ENCODE peak calls at places on chromosomes 7 and 10, in six cellular contexts. A is cardiac muscle cell; L is CD8-positive, alpha-beta T cell; K is LNCaP clone FGC; T is fibroblast of lung; I is astrocyte. D is an unnamed sample.

GRCh38 chr10:58517071-58517470 is 4.4 kb downstream of the BICC1 start:
- DNase-seq in A (no peak), L (no peak), K (no peak), T (no peak), I (no peak), D (no peak)

GRCh38 chr7:96786261-96786997 is 76.8 kb upstream of the SEM1 start:
- DNase-seq in A (no peak), L (no peak), K (no peak), T (no peak), I (no peak), D (no peak)

GRCh38 chr10:48523212-48523819 is 81.6 kb downstream of the ARHGAP22 start:
- DNase-seq in A (peak), L (no peak), K (no peak), T (peak), I (peak), D (peak)

GRCh38 chr7:138072726-138073125 is 3.5 kb upstream of the AKR1D1 start:
- DNase-seq in A (no peak), L (no peak), K (no peak), T (no peak), I (no peak), D (no peak)

GRCh38 chr10:14670551-14671240 is 104.0 kb downstream of the FAM107B start:
- DNase-seq in A (peak), L (no peak), K (no peak), T (peak), I (no peak), D (peak)

GRCh38 chr10:87973635-87974034 is 110.2 kb downstream of the PTEN start:
- DNase-seq in A (no peak), L (no peak), K (no peak), T (peak), I (peak), D (peak)

GRCh38 chr7:81846398-81846797 is 76.6 kb upstream of the HGF start:
- DNase-seq in A (peak), L (no peak), K (no peak), T (peak), I (peak), D (peak)

GRCh38 chr7:142319970-142320369 is 62.1 kb upstream of the PRSS58 start:
- DNase-seq in A (no peak), L (no peak), K (no peak), T (no peak), I (no peak), D (no peak)

GRCh38 chr10:119281581-119282071 is 74.3 kb downstream of the GRK5 start:
- DNase-seq in A (peak), L (no peak), K (no peak), T (peak), I (peak), D (peak)

GRCh38 chr10:125627646-125628045 is 55.3 kb downstream of the TEX36 start:
- DNase-seq in A (no peak), L (no peak), K (no peak), T (no peak), I (no peak), D (no peak)

GRCh38 chr10:6944450-6944849 is 364.4 kb upstream of the PRKCQ start:
- DNase-seq in A (no peak), L (no peak), K (no peak), T (no peak), I (no peak), D (no peak)

GRCh38 chr7:134371536-134371935 is 54.8 kb upstream of the SLC35B4 start:
- DNase-seq in A (no peak), L (no peak), K (no peak), T (no peak), I (no peak), D (no peak)

GRCh38 chr10:108982141-108982540 is 941.2 kb downstream of the XPNPEP1 start:
- DNase-seq in A (no peak), L (no peak), K (no peak), T (no peak), I (peak), D (no peak)

GRCh38 chr10:31102421-31102820 is 70.8 kb upstream of the ZNF438 start:
- DNase-seq in A (no peak), L (no peak), K (peak), T (no peak), I (no peak), D (no peak)

GRCh38 chr10:22849077-22849810 is 78.6 kb upstream of the ARMC3 start:
- DNase-seq in A (peak), L (no peak), K (no peak), T (peak), I (peak), D (peak)

GRCh38 chr7:83532229-83532628 is 116.7 kb downstream of the SEMA3E start:
- DNase-seq in A (no peak), L (no peak), K (no peak), T (peak), I (peak), D (no peak)

GRCh38 chr10:8052344-8052969 is 2.0 kb upstream of the GATA3 start:
- DNase-seq in A (no peak), L (no peak), K (no peak), T (peak), I (no peak), D (no peak)

GRCh38 chr7:80145780-80146422 is 11.3 kb downstream of the GNAI1 start:
- DNase-seq in A (peak), L (no peak), K (no peak), T (peak), I (peak), D (peak)

GRCh38 chr7:9189683-9190082 is 756.3 kb downstream of the NXPH1 start:
- DNase-seq in A (no peak), L (no peak), K (no peak), T (no peak), I (no peak), D (no peak)

GRCh38 chr10:123146013-123146891 is 1.7 kb upstream of the HMX2 start:
- DNase-seq in A (no peak), L (no peak), K (no peak), T (no peak), I (no peak), D (no peak)

GRCh38 chr10:29555746-29556481 is 78.9 kb downstream of the SVIL start:
- DNase-seq in A (peak), L (no peak), K (no peak), T (peak), I (peak), D (peak)

GRCh38 chr10:22824520-22824919 is 103.3 kb upstream of the ARMC3 start:
- DNase-seq in A (no peak), L (no peak), K (no peak), T (no peak), I (no peak), D (no peak)

GRCh38 chr10:373516-374309 is 238.5 kb downstream of the ZMYND11 start:
- DNase-seq in A (peak), L (no peak), K (no peak), T (peak), I (peak), D (peak)

GRCh38 chr7:17212188-17212587 is 86.3 kb upstream of the AHR start:
- DNase-seq in A (no peak), L (no peak), K (no peak), T (no peak), I (no peak), D (no peak)

GRCh38 chr10:93657757-93658156 is 44.6 kb downstream of the FRA10AC1 start:
- DNase-seq in A (no peak), L (no peak), K (no peak), T (no peak), I (no peak), D (no peak)

GRCh38 chr10:78641693-78642092 is 427.1 kb upstream of the ZMIZ1 start:
- DNase-seq in A (no peak), L (no peak), K (no peak), T (no peak), I (no peak), D (no peak)

GRCh38 chr7:30422922-30423321 is 55.7 kb downstream of the NOD1 start:
- DNase-seq in A (peak), L (no peak), K (no peak), T (peak), I (peak), D (peak)

GRCh38 chr10:72126184-72126871 is 38.0 kb upstream of the SPOCK2 start:
- DNase-seq in A (peak), L (no peak), K (no peak), T (peak), I (peak), D (peak)

GRCh38 chr10:126252884-126253612 is 135.2 kb downstream of the ADAM12 start:
- DNase-seq in A (peak), L (no peak), K (peak), T (peak), I (peak), D (peak)

GRCh38 chr7:66007232-66007631 is 25.2 kb upstream of the GUSB start:
- DNase-seq in A (no peak), L (no peak), K (no peak), T (no peak), I (no peak), D (no peak)

GRCh38 chr10:42952358-42952757 is 124.5 kb upstream of the RET start:
- DNase-seq in A (no peak), L (no peak), K (peak), T (no peak), I (no peak), D (no peak)

GRCh38 chr7:51295435-51296269 is 21.0 kb downstream of the COBL start:
- DNase-seq in A (no peak), L (no peak), K (peak), T (no peak), I (no peak), D (no peak)

GRCh38 chr10:9096288-9096687 is 1041.8 kb downstream of the GATA3 start:
- DNase-seq in A (no peak), L (peak), K (no peak), T (no peak), I (no peak), D (no peak)

GRCh38 chr10:7185367-7185690 is 225.5 kb downstream of the SFMBT2 start:
- DNase-seq in A (no peak), L (no peak), K (no peak), T (no peak), I (no peak), D (no peak)

GRCh38 chr7:96304573-96304972 is 17.3 kb downstream of the SLC25A13 start:
- DNase-seq in A (no peak), L (no peak), K (no peak), T (no peak), I (no peak), D (no peak)

GRCh38 chr7:134722786-134723322 is 56.6 kb upstream of the CALD1 start:
- DNase-seq in A (no peak), L (no peak), K (no peak), T (no peak), I (no peak), D (no peak)

GRCh38 chr10:44908071-44908709 is 2.9 kb upstream of the TMEM72 start:
- DNase-seq in A (peak), L (no peak), K (no peak), T (peak), I (peak), D (peak)

GRCh38 chr7:16492513-16493062 is 27.1 kb upstream of the SOSTDC1 start:
- DNase-seq in A (peak), L (no peak), K (peak), T (peak), I (peak), D (peak)

GRCh38 chr7:49424109-49424508 is 349.3 kb upstream of the VWC2 start:
- DNase-seq in A (no peak), L (no peak), K (peak), T (no peak), I (no peak), D (no peak)

GRCh38 chr7:65980478-65981250 is 1.3 kb downstream of the GUSB start:
- DNase-seq in A (peak), L (peak), K (no peak), T (peak), I (peak), D (no peak)

GRCh38 chr7:116706668-116707126 is 34.7 kb downstream of the MET start:
- DNase-seq in A (peak), L (no peak), K (no peak), T (peak), I (peak), D (peak)

GRCh38 chr7:116708248-116708647 is 36.3 kb downstream of the MET start:
- DNase-seq in A (no peak), L (no peak), K (no peak), T (peak), I (peak), D (no peak)

GRCh38 chr7:116708861-116709260 is 36.9 kb downstream of the MET start:
- DNase-seq in A (no peak), L (no peak), K (no peak), T (no peak), I (no peak), D (no peak)

GRCh38 chr7:116705419-116705818 is 33.4 kb downstream of the MET start:
- DNase-seq in A (no peak), L (no peak), K (no peak), T (no peak), I (no peak), D (no peak)

DNA sequence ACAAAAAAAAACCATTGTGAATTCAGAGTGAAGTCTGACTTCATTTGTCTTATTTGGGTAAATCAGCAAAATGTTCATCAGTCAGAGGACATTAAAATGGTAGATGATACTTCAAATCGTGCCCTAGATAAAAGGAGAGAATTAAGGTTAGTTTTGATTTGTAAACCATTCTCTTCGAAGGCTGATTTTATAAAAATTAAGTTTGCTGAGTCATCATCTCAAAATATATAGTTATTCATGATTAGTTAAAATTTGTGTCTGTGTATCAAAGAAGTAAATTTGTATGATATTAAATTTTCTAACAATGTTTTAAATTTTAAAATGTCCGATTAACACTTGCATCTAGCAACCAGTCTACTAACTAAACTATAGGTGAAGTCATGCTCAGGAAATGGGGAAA is 35.3 kb downstream of the MET start:
- DNase-seq in A (no peak), L (no peak), K (no peak), T (no peak), I (no peak), D (no peak)
- H3K4me3 ChIP-seq in A (no peak), L (no peak), K (no peak), T (no peak), I (peak), D (no peak)

GRCh38 chr10:100621360-100622205 is 85.8 kb downstream of the HIF1AN start:
- DNase-seq in A (peak), L (peak), K (no peak), T (peak), I (no peak), D (peak)
- TF ChIP-seq CTCF in A (no peak), L (no peak), K (no peak), T (no peak), I (no peak), D (no peak)

GRCh38 chr10:73647875-73648228 is 6.6 kb upstream of the MYOZ1 start:
- DNase-seq in A (no peak), L (no peak), K (no peak), T (no peak), I (no peak), D (no peak)
- H3K4me3 ChIP-seq in A (no peak), L (peak), K (no peak), T (peak), I (peak), D (peak)

GRCh38 chr10:97533888-97534287 is 35.2 kb downstream of the UBTD1 start:
- DNase-seq in A (no peak), L (no peak), K (no peak), T (no peak), I (no peak), D (no peak)
- TF ChIP-seq CTCF in A (no peak), L (no peak), K (no peak), T (no peak), I (no peak), D (no peak)

GRCh38 chr7:150860978-150861295 is 8.6 kb downstream of the AOC1 start:
- DNase-seq in A (no peak), L (no peak), K (no peak), T (no peak), I (no peak), D (no peak)
- H3K4me3 ChIP-seq in A (no peak), L (no peak), K (no peak), T (no peak), I (no peak), D (no peak)

GRCh38 chr10:86261933-86262665 is 104.5 kb downstream of the GRID1 start:
- DNase-seq in A (no peak), L (no peak), K (peak), T (no peak), I (no peak), D (no peak)
- TF ChIP-seq CTCF in A (no peak), L (no peak), K (peak), T (no peak), I (no peak), D (no peak)

GRCh38 chr7:149692557-149692982 is 80.8 kb downstream of the ZNF467 start:
- DNase-seq in A (no peak), L (no peak), K (no peak), T (no peak), I (no peak), D (no peak)

GRCh38 chr7:149689591-149689845 is 83.9 kb downstream of the ZNF467 start:
- DNase-seq in A (peak), L (no peak), K (no peak), T (no peak), I (no peak), D (peak)

GRCh38 chr7:149688836-149689590 is 84.4 kb downstream of the ZNF467 start:
- DNase-seq in A (peak), L (no peak), K (no peak), T (no peak), I (no peak), D (peak)

GRCh38 chr7:149692056-149692455 is 81.3 kb downstream of the ZNF467 start:
- DNase-seq in A (no peak), L (no peak), K (no peak), T (no peak), I (no peak), D (no peak)

GRCh38 chr7:149690688-149691446 is 82.5 kb downstream of the ZNF467 start:
- DNase-seq in A (peak), L (no peak), K (peak), T (peak), I (peak), D (peak)
- H3K4me3 ChIP-seq in A (no peak), L (no peak), K (no peak), T (no peak), I (no peak), D (no peak)

DNA sequence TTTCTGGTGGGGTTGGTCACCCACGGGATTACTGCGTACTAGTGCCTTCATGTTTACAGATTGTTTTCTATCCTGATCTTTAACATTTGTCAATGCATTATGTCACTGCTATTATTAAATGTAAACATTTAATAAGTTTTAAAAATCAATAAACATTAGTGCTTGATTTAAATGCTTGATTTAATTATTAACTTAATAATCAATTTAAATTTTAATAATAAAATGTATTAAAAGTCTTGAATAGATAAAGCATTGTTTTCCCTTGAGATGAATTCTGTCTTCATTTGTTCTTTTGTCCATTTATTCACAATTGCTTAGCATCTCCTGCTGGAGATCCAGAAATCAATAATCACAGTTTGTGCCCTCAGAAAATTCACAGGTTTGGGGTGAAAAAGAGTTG is 201.8 kb upstream of the HDAC9 start:
- DNase-seq in A (no peak), L (no peak), K (no peak), T (no peak), I (no peak), D (no peak)
- TF ChIP-seq CTCF in A (no peak), L (no peak), K (no peak), T (no peak), I (no peak), D (no peak)